ENCODE peak calls at places on chromosomes 11 and 22, in nine cellular contexts. C is aorta; Q is mucosa of gallbladder; B is posterior cingulate gyrus; I is NCI-H524 treated with DMSO at 0.1 percent for 48 hours; R is GM10248; G is stimulated activated CD8-positive, alpha-beta memory T cell treated with anti-CD3 and anti-CD28 coated beads, Interleukin-2, amount 100 ng/mL, for 48 hours; Y is RCC 7860; W is T-cell. T is an unnamed sample.

GRCh38 chr11:61897387-61898246 is 6.3 kb upstream of the FADS3 start:
- DNase-seq in C (peak; percentile 93), Q (peak; percentile 69), B (peak; percentile 84), I (no peak), R (peak; percentile 89), G (peak; percentile 59), Y (peak; percentile 29), W (peak; percentile 74), T (peak; percentile 92)

GRCh38 chr11:11149671-11150459 is 203.2 kb downstream of the CSNK2A3 start:
- DNase-seq in C (no peak), Q (no peak), B (no peak), I (no peak), R (no peak), G (no peak), Y (no peak), W (peak; percentile 70), T (no peak)

GRCh38 chr11:114044042-114044871 is 15.3 kb upstream of the ZBTB16 start:
- DNase-seq in C (no peak), Q (no peak), B (no peak), I (no peak), R (no peak), G (no peak), Y (no peak), W (no peak), T (no peak)

GRCh38 chr11:71450507-71450906 is 2.3 kb upstream of the DHCR7 start:
- DNase-seq in C (no peak), Q (no peak), B (no peak), I (no peak), R (no peak), G (no peak), Y (no peak), W (no peak), T (no peak)

GRCh38 chr22:33851985-33852384 is 68.3 kb downstream of the LARGE1 start:
- DNase-seq in C (no peak), Q (no peak), B (no peak), I (no peak), R (no peak), G (no peak), Y (no peak), W (no peak), T (no peak)

GRCh38 chr11:36594316-36594989 is at the start of gene IFTAP:
- DNase-seq in C (peak; percentile 50), Q (peak; percentile 69), B (peak; percentile 20), I (peak; percentile 78), R (peak; percentile 23), G (peak; percentile 12), Y (peak; percentile 80), W (no peak), T (peak; percentile 5)

GRCh38 chr11:79258606-79259005 is 182.2 kb downstream of the TENM4 start:
- DNase-seq in C (no peak), Q (no peak), B (peak; percentile 31), I (no peak), R (no peak), G (no peak), Y (no peak), W (no peak), T (no peak)

GRCh38 chr22:38218661-38219331 is 17.0 kb downstream of the MAFF start:
- DNase-seq in C (peak; percentile 97), Q (peak; percentile 92), B (no peak), I (no peak), R (no peak), G (peak; percentile 41), Y (peak; percentile 86), W (no peak), T (no peak)

GRCh38 chr11:134613646-134614045 is 201.6 kb upstream of the B3GAT1 start:
- DNase-seq in C (no peak), Q (no peak), B (no peak), I (no peak), R (no peak), G (no peak), Y (no peak), W (no peak), T (no peak)

GRCh38 chr11:47183031-47183856 is 3.0 kb downstream of the PACSIN3 start:
- DNase-seq in C (no peak), Q (no peak), B (no peak), I (no peak), R (no peak), G (no peak), Y (no peak), W (no peak), T (no peak)

GRCh38 chr11:10728154-10728553 is 22.9 kb upstream of the CTR9 start:
- DNase-seq in C (no peak), Q (no peak), B (no peak), I (no peak), R (no peak), G (no peak), Y (no peak), W (no peak), T (no peak)

GRCh38 chr22:40857309-40857851 is 432 bp downstream of the XPNPEP3 start:
- DNase-seq in C (no peak), Q (no peak), B (no peak), I (no peak), R (no peak), G (no peak), Y (no peak), W (no peak), T (no peak)

T was measured in GM12892.